ENCODE peak calls at places on chromosomes 5 and 9, in ten cellular contexts. Q is EH; W is brain microvascular endothelial cell; P is A172; X is neural crest cell; T is Right ventricle myocardium superior; S is choroid plexus epithelial cell; J is stimulated activated CD4-positive, alpha-beta T cell treated with anti-CD3 and anti-CD28 coated beads, Interleukin-1b, Interleukin-23, amount 100 ng/mL, for 1 hour; K is ACHN; M is A549. B is an unnamed sample.

GRCh38 chr5:73066466-73066865 is 53.9 kb upstream of the TMEM171 start:
- DNase-seq in M (no peak), Q (peak), P (peak), W (peak), S (peak), K (no peak), J (no peak), T (no peak), X (no peak), B (no peak)

GRCh38 chr5:107284822-107285510 is 385.8 kb downstream of the EFNA5 start:
- DNase-seq in P (peak), Q (no peak), T (no peak), J (no peak), M (no peak), W (peak), S (peak), K (no peak), X (no peak), B (peak)

GRCh38 chr9:130239741-130240241 is 25.8 kb upstream of the HMCN2 start:
- DNase-seq in Q (peak), P (peak), S (no peak), K (peak), W (no peak), X (no peak), T (no peak), M (no peak), J (no peak), B (no peak)

GRCh38 chr5:88298425-88298824 is 29.8 kb upstream of the TMEM161B start:
- DNase-seq in S (peak), J (no peak), X (no peak), W (peak), T (no peak), K (no peak), Q (peak), M (no peak), P (peak), B (no peak)

GRCh38 chr5:146794326-146795029 is 84.1 kb downstream of the PPP2R2B start:
- DNase-seq in M (no peak), S (no peak), K (no peak), W (no peak), Q (no peak), J (no peak), P (peak), T (no peak), X (no peak), B (no peak)

GRCh38 chr5:108925073-108925472 is 177.4 kb downstream of the FER start:
- DNase-seq in T (no peak), P (no peak), S (no peak), K (no peak), X (no peak), Q (no peak), W (no peak), J (no peak), M (no peak), B (no peak)

GRCh38 chr5:55276771-55277170 is 30.7 kb downstream of the DHX29 start:
- DNase-seq in W (peak), T (no peak), P (no peak), Q (peak), X (no peak), K (no peak), S (peak), J (no peak), M (no peak), B (no peak)

GRCh38 chr5:10323588-10324488 is 16.1 kb upstream of the CMBL start:
- DNase-seq in M (no peak), K (no peak), X (no peak), S (no peak), W (no peak), Q (no peak), T (no peak), J (no peak), P (no peak), B (peak)

GRCh38 chr5:175654807-175655206 is 3.1 kb upstream of the HRH2 start:
- DNase-seq in X (no peak), T (no peak), M (no peak), P (no peak), K (peak), S (no peak), Q (no peak), W (no peak), J (no peak), B (no peak)

GRCh38 chr5:140109050-140109817 is 4.7 kb upstream of the PURA start:
- DNase-seq in T (no peak), K (no peak), J (no peak), S (no peak), W (no peak), Q (peak), X (peak), P (no peak), M (no peak), B (no peak)

GRCh38 chr5:178627259-178627598 is 379 bp upstream of the CLK4 start:
- DNase-seq in X (no peak), M (no peak), W (no peak), T (no peak), P (no peak), J (no peak), Q (no peak), K (no peak), S (no peak), B (no peak)

GRCh38 chr5:54904425-54904824 is 81.0 kb downstream of the ESM1 start:
- DNase-seq in P (peak), T (no peak), W (peak), K (peak), S (peak), Q (peak), M (no peak), J (no peak), X (no peak), B (no peak)

GRCh38 chr5:178238313-178238635 is 5.7 kb upstream of the PHYKPL start:
- DNase-seq in X (no peak), W (no peak), P (no peak), Q (no peak), J (no peak), K (no peak), T (no peak), M (no peak), S (no peak), B (no peak)

GRCh38 chr5:55485073-55485472 is 49.7 kb downstream of the PLPP1 start:
- DNase-seq in M (no peak), P (no peak), X (no peak), K (no peak), S (no peak), T (no peak), J (no peak), Q (no peak), W (no peak), B (no peak)

GRCh38 chr5:116531635-116532034 is 43.0 kb downstream of the SEMA6A start:
- DNase-seq in Q (no peak), J (no peak), W (no peak), P (no peak), M (no peak), X (no peak), K (no peak), T (no peak), S (no peak), B (no peak)

GRCh38 chr5:110105692-110106091 is 416.0 kb downstream of the MAN2A1 start:
- DNase-seq in W (no peak), P (no peak), S (peak), T (no peak), X (no peak), Q (no peak), K (no peak), J (no peak), M (no peak), B (no peak)

GRCh38 chr9:21873540-21874221 is 71.2 kb downstream of the MTAP start:
- DNase-seq in W (peak), P (no peak), X (no peak), S (peak), T (no peak), K (no peak), Q (peak), J (no peak), M (no peak), B (no peak)

GRCh38 chr9:121859646-121860045 is 208.2 kb downstream of the DAB2IP start:
- DNase-seq in J (no peak), X (no peak), M (no peak), S (no peak), W (no peak), T (no peak), P (no peak), K (no peak), Q (no peak), B (no peak)

GRCh38 chr9:2469681-2470141 is 151.9 kb upstream of the VLDLR start:
- DNase-seq in X (peak), M (no peak), Q (peak), S (peak), K (peak), W (no peak), P (peak), T (peak), J (no peak), B (no peak)

GRCh38 chr5:17896605-17897004 is 262.3 kb downstream of the TAF11L14 start:
- DNase-seq in M (no peak), P (no peak), X (no peak), Q (no peak), S (peak), W (no peak), J (no peak), K (no peak), T (no peak), B (no peak)

GRCh38 chr9:116313638-116314037 is 160.0 kb downstream of the PAPPA start:
- DNase-seq in T (no peak), Q (no peak), J (no peak), S (peak), W (no peak), M (no peak), K (no peak), X (no peak), P (no peak), B (no peak)

B was measured in T47D.